ENCODE peak calls at places on chromosomes 4 and X, in four cellular contexts. E, Y, Z and K are unnamed samples.

GRCh38 chrX:73448379-73448778 is 1.5 kb downstream of the CDX4 start:
- DNase-seq in E (no peak), Y (no peak), Z (no peak), K (no peak)

GRCh38 chr4:182593413-182593812 is 323.8 kb downstream of the DCTD start:
- DNase-seq in E (no peak), Z (no peak), Y (no peak), K (no peak)

GRCh38 chr4:38302910-38303309 is 342.7 kb downstream of the PTTG2 start:
- DNase-seq in Y (no peak), Z (no peak), E (no peak), K (no peak)

GRCh38 chr4:8828869-8829268 is 42.8 kb downstream of the HMX1 start:
- DNase-seq in Z (no peak), Y (no peak), E (no peak), K (no peak)

GRCh38 chr4:84467601-84468000 is 31.5 kb downstream of the NKX6-1 start:
- DNase-seq in Y (no peak), Z (no peak), E (no peak), K (no peak)

GRCh38 chrX:15686818-15687685 is 22.4 kb upstream of the CLTRN start:
- DNase-seq in Y (peak), E (peak), Z (peak), K (peak)

GRCh38 chr4:78645853-78646757 is 94.5 kb downstream of the ANXA3 start:
- DNase-seq in Z (no peak), Y (peak), E (peak), K (peak)

GRCh38 chr4:2390780-2391490 is 27.5 kb downstream of the ZFYVE28 start:
- DNase-seq in E (no peak), Y (no peak), Z (no peak), K (no peak)

GRCh38 chr4:113474017-113474416 is 287.5 kb downstream of the CAMK2D start:
- DNase-seq in Z (no peak), E (no peak), Y (no peak), K (peak)

GRCh38 chr4:86895692-86896488 is 3.7 kb upstream of the C4orf36 start:
- DNase-seq in Z (no peak), Y (no peak), E (no peak), K (peak)

GRCh38 chrX:52140020-52140419 is 44.7 kb upstream of the MAGED4 start:
- DNase-seq in Y (no peak), Z (no peak), E (no peak), K (no peak)

GRCh38 chr4:71664366-71664765 is 119.5 kb downstream of the GC start:
- DNase-seq in E (no peak), Y (no peak), Z (no peak), K (no peak)

GRCh38 chr4:101660607-101661006 is 129.9 kb upstream of the BANK1 start:
- DNase-seq in Z (no peak), Y (no peak), E (no peak), K (peak)

GRCh38 chr4:163107754-163108153 is 58.9 kb downstream of the NAF1 start:
- DNase-seq in Y (no peak), Z (no peak), E (no peak), K (peak)

GRCh38 chr4:127936974-127937373 is 28.0 kb downstream of the MFSD8 start:
- DNase-seq in Y (no peak), E (no peak), Z (no peak), K (peak)
- H3K4me3 ChIP-seq in Y (no peak), E (no peak), Z (no peak), K (no peak)

DNA sequence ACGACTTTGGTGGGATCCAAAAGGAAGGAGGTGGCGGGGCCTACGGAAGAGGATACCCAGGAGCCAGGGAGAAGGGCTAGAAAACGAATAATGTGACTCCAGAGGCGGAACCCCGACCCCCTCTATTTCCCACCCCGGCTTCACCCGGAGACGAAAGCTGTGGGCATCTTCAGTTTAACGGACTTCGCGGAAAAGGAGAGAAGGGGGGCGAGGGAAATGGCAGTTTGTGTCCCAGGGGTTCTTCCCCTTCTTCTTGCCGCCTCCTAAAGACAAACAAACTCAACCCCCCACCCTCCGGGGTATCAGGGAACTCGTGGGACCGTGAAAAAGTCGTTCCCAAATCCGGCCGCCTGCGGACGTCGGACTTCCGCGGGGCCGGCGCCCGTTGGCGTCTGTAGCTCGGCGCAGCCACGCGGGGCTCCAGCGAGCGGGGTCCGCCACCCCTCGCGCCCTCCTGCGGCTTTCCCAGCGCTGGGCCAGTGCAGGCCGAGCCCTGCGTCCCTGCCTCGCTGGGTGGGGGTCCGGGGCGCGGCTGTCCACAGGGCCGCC is 3.6 kb upstream of the LEF1 start:
- DNase-seq in Z (no peak), E (peak), Y (no peak), K (no peak)
- TF ChIP-seq CTCF in Z (no peak), E (no peak), Y (no peak), K (no peak)

GRCh38 chr4:147732516-147733193 is 767 bp downstream of the ARHGAP10 start:
- DNase-seq in Y (no peak), Z (no peak), E (peak), K (peak)

GRCh38 chr4:147735413-147736301 is 3.8 kb downstream of the ARHGAP10 start:
- DNase-seq in Z (no peak), E (no peak), Y (no peak), K (no peak)

GRCh38 chr4:147731611-147732515 is at the start of gene ARHGAP10:
- DNase-seq in E (peak), Z (peak), Y (peak), K (peak)

GRCh38 chr4:147734496-147734895 is 2.6 kb downstream of the ARHGAP10 start:
- DNase-seq in E (no peak), Z (no peak), Y (no peak), K (no peak)

DNA sequence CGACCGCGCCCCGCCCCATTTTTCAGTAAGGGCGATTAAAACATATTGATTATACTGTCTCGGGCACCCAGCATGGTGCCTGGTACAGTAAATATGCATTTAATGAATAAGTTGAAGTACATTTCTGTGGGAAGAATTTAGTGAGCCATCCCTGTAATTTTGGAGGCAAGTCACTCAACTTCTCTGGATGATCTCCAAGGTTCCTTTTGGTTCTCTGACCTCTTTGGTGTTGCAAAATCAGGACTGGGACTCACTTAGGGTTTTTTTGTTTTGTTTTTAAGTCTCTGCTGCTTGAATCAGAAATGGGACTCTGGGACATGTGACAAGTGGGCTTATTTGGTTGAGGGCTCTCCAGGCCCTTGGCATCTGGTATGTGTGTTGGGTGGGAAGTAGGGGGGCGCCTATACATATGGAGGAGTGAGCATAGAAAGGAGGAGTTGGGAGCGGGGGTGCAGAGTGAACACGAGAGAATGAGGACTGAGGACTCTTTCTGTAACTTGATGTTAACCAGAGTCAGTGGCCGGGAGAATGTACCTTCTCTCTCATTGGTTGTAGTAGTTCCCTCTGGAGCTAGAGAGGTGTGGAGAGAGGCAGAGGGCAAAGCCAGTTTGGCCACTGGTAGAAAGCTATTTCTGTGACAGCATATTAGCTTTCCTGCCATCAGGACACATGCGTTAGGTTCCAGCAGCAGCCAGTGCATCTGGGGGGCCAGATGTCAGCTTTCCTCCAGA is 1.9 kb downstream of the ARHGAP10 start:
- DNase-seq in Y (peak), E (peak), Z (no peak), K (peak)
- H3K4me3 ChIP-seq in Y (peak), E (peak), Z (no peak), K (peak)

GRCh38 chr4:6688879-6689505 is 4.7 kb upstream of the S100P start:
- DNase-seq in Y (no peak), E (no peak), Z (peak), K (peak)
- TF ChIP-seq CTCF in Y (no peak), E (no peak), Z (no peak), K (no peak)

DNA sequence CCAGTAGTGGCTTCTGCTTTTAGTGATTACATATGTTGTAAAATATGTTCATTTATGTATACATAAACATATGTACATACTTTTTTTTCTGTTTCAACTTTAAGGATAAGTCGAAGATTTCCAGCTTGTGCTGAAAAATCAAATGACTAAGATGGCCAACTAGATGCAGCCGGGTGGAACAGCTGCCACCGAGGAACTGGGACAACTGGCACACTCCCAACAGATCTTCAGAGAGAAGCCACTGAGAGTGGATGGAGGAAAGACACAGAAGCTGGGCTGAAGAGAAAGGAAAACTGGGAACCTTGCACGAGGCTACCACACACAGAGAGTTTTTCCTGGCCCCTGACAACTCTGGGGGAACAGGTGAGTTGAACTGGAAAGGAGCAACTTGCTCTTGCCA is 207.5 kb downstream of the FAM47B start:
- DNase-seq in E (no peak), Y (no peak), Z (no peak), K (no peak)
- H3K4me3 ChIP-seq in E (no peak), Y (no peak), Z (no peak), K (no peak)

DNA sequence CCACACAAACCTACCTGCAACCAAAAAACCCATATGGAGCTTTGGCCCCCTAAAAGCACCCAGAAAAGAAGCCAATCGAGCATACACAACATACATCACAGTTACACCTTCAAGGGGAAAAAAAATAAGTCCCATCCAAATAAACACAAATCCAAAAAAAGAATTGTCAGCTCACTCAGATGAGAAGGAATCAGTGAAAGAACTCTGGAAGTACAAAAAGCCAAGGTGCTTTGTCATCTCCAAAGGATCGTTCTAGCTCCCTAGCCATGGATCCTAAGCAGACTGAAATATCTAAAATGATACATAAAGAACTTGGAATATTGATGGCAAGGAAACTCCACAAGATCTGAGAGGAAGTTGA is 119.2 kb downstream of the NEK1 start:
- DNase-seq in Y (no peak), E (no peak), Z (no peak), K (no peak)
- TF ChIP-seq CTCF in Y (no peak), E (no peak), Z (no peak), K (no peak)

GRCh38 chr4:137532869-137533236 is 559 bp upstream of the PCDH18 start:
- DNase-seq in Y (no peak), E (no peak), Z (no peak), K (no peak)
- H3K4me3 ChIP-seq in Y (peak), E (peak), Z (peak), K (peak)

DNA sequence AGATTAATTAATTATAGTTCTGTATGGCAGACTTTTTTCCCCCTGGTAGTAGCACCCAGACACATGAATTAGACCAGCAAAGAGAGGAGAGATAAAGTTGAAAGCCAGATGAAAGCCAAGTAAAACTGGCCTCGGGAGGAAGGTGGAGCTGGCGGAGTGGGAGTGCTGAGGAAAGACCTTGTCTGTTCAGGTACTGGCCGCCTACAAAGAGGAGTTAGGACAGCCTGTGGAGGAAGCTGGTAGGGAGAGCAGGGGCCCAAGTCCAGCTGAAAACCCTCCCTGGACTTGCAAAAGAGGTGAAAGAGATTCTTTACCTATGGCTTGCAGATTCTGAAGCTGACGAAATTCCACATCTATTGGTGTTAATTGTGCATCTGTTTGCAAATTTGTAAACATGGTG is 11.7 kb downstream of the SHROOM2 start:
- DNase-seq in Z (no peak), Y (no peak), E (no peak), K (no peak)
- TF ChIP-seq CTCF in Z (no peak), Y (no peak), E (no peak), K (no peak)